ENCODE peak calls at places on chromosomes 12 and 14, in four cellular contexts. P, R, D and U are unnamed samples.
A peak's percentile ranks its signal among the peaks of the same experiment; 100 is the strongest.

GRCh38 chr12:77578471-77579262 is 252.0 kb upstream of the NAV3 start:
- DNase-seq in P (no peak), R (no peak), D (no peak), U (no peak)

GRCh38 chr14:26984318-26985177 is 386.7 kb upstream of the NOVA1 start:
- DNase-seq in P (no peak), R (peak; percentile 28), D (peak; percentile 74), U (peak; percentile 25)

GRCh38 chr12:29921307-29921706 is 137.6 kb upstream of the TMTC1 start:
- DNase-seq in P (no peak), R (peak; percentile 50), D (no peak), U (no peak)

GRCh38 chr12:28129031-28129430 is 61.2 kb upstream of the CCDC91 start:
- DNase-seq in P (no peak), R (no peak), D (no peak), U (no peak)

GRCh38 chr14:104494483-104494882 is 85.1 kb upstream of the C14orf180 start:
- DNase-seq in P (no peak), R (no peak), D (no peak), U (no peak)

GRCh38 chr14:61472025-61472672 is 150.8 kb downstream of the PRKCH start:
- DNase-seq in P (no peak), R (peak; percentile 97), D (no peak), U (peak; percentile 95)

GRCh38 chr14:76773188-76773885 is 12.1 kb downstream of the VASH1 start:
- DNase-seq in P (no peak), R (peak; percentile 84), D (no peak), U (peak; percentile 55)

GRCh38 chr14:88044782-88045446 is 40.0 kb downstream of the GPR65 start:
- DNase-seq in P (no peak), R (no peak), D (no peak), U (no peak)

GRCh38 chr14:28635387-28635786 is 131.2 kb upstream of the FOXG1 start:
- DNase-seq in P (no peak), R (no peak), D (peak; percentile 11), U (peak; percentile 3)

GRCh38 chr12:80189241-80189640 is 89.9 kb downstream of the OTOGL start:
- DNase-seq in P (no peak), R (peak; percentile 79), D (no peak), U (peak; percentile 56)

GRCh38 chr14:100213956-100214767 is 24.8 kb upstream of the YY1 start:
- DNase-seq in P (peak; percentile 77), R (peak; percentile 60), D (peak; percentile 94), U (no peak)

GRCh38 chr14:36905272-36906046 is 243.8 kb downstream of the PAX9 start:
- DNase-seq in P (no peak), R (no peak), D (peak; percentile 6), U (no peak)

GRCh38 chr12:46944104-46944503 is 118.3 kb upstream of the SLC38A4 start:
- DNase-seq in P (no peak), R (peak; percentile 53), D (no peak), U (no peak)

GRCh38 chr12:45215419-45216296 is at the start of gene ANO6:
- DNase-seq in P (peak; percentile 44), R (peak; percentile 89), D (peak; percentile 93), U (peak; percentile 76)

GRCh38 chr12:113684053-113684907 is 212.6 kb upstream of the LHX5 start:
- DNase-seq in P (no peak), R (peak; percentile 16), D (peak; percentile 24), U (no peak)

GRCh38 chr14:23308721-23309445 is 2.2 kb downstream of the BCL2L2 start:
- DNase-seq in P (no peak), R (no peak), D (no peak), U (no peak)

GRCh38 chr14:104392396-104393198 is 187.0 kb upstream of the C14orf180 start:
- DNase-seq in P (no peak), R (no peak), D (no peak), U (no peak)

GRCh38 chr12:34597548-34598351 is 575.5 kb downstream of the ALG10 start:
- DNase-seq in P (no peak), R (no peak), D (no peak), U (no peak)

GRCh38 chr12:49367381-49368239 is at the start of gene SPATS2:
- DNase-seq in P (no peak), R (no peak), D (peak; percentile 100), U (no peak)

GRCh38 chr12:66280573-66280972 is 21.7 kb upstream of the HELB start:
- DNase-seq in P (no peak), R (no peak), D (no peak), U (no peak)

GRCh38 chr14:96649327-96649601 is 147.1 kb downstream of the PAPOLA start:
- DNase-seq in P (no peak), R (no peak), D (no peak), U (no peak)

GRCh38 chr12:25382311-25383106 is 131.8 kb upstream of the KRAS start:
- DNase-seq in P (no peak), R (no peak), D (no peak), U (no peak)

GRCh38 chr12:98575013-98575412 is 18.5 kb upstream of the SLC25A3 start:
- DNase-seq in P (no peak), R (no peak), D (no peak), U (no peak)